ENCODE peak calls at places on chromosomes 5 and 9, in eight cellular contexts. E is Karpas-422, T is stomach, Z is HepG2, A is gastrocnemius medialis, W is colonic mucosa, K is esophagus squamous epithelium, S is fibroblast of lung. M is an unnamed sample.

GRCh38 chr5:135660826-135661555 is 82.2 kb upstream of the CXCL14 start:
- DNase-seq in A (no peak), K (no peak), W (no peak), E (no peak), Z (no peak), T (no peak), S (no peak), M (peak)

GRCh38 chr5:83222906-83223305 is 145.6 kb downstream of the XRCC4 start:
- DNase-seq in E (no peak), K (no peak), T (no peak), A (no peak), S (no peak), Z (no peak), W (no peak), M (no peak)

GRCh38 chr5:55724276-55724675 is 12.2 kb upstream of the SLC38A9 start:
- DNase-seq in W (no peak), Z (no peak), E (no peak), T (no peak), S (no peak), A (no peak), K (no peak), M (no peak)

GRCh38 chr9:126581893-126582292 is 31.8 kb upstream of the LMX1B start:
- DNase-seq in S (no peak), T (no peak), E (no peak), Z (no peak), K (no peak), W (no peak), A (no peak), M (no peak)

GRCh38 chr5:159765034-159765433 is 151.2 kb upstream of the ADRA1B start:
- DNase-seq in E (no peak), K (no peak), S (no peak), W (no peak), Z (no peak), A (no peak), T (no peak), M (no peak)

GRCh38 chr5:38569180-38569579 is 12.7 kb upstream of the LIFR start:
- DNase-seq in T (no peak), K (no peak), A (no peak), W (no peak), E (no peak), Z (no peak), S (no peak), M (no peak)

GRCh38 chr9:12880406-12881016 is 105.7 kb downstream of the LURAP1L start:
- DNase-seq in A (no peak), T (no peak), Z (no peak), W (no peak), S (peak), K (no peak), E (no peak), M (no peak)

GRCh38 chr9:2324742-2325141 is 296.8 kb upstream of the VLDLR start:
- DNase-seq in E (no peak), W (no peak), A (no peak), Z (no peak), K (no peak), T (no peak), S (no peak), M (no peak)

GRCh38 chr5:6708814-6709213 is 4.4 kb upstream of the TENT4A start:
- DNase-seq in T (no peak), K (no peak), Z (no peak), E (no peak), W (peak), A (no peak), S (no peak), M (no peak)

GRCh38 chr5:10222326-10222725 is 27.4 kb downstream of the ATPSCKMT start:
- DNase-seq in K (no peak), S (peak), A (no peak), W (no peak), E (no peak), T (no peak), Z (no peak), M (no peak)

GRCh38 chr5:107486489-107486888 is 184.2 kb downstream of the EFNA5 start:
- DNase-seq in E (no peak), Z (no peak), W (no peak), A (no peak), K (no peak), S (no peak), T (no peak), M (no peak)

GRCh38 chr9:128905964-128906363 is 14.8 kb upstream of the PHYHD1 start:
- DNase-seq in A (no peak), T (no peak), W (no peak), S (no peak), K (no peak), Z (peak), E (no peak), M (no peak)

GRCh38 chr9:136567651-136568287 is 21.9 kb upstream of the NOTCH1 start:
- DNase-seq in A (no peak), W (no peak), S (peak), T (peak), E (peak), K (no peak), Z (peak), M (peak)

GRCh38 chr5:115333164-115333563 is 36.7 kb upstream of the CCDC112 start:
- DNase-seq in S (peak), E (no peak), Z (no peak), W (no peak), T (no peak), A (no peak), K (no peak), M (no peak)

GRCh38 chr9:100472725-100473261 is at the start of gene TMEFF1:
- DNase-seq in T (peak), K (no peak), W (peak), S (no peak), A (peak), Z (peak), E (no peak), M (peak)

GRCh38 chr9:91898451-91899433 is 51.3 kb downstream of the ROR2 start:
- DNase-seq in Z (peak), A (no peak), E (peak), T (peak), W (peak), K (no peak), S (peak), M (no peak)

GRCh38 chr9:94867281-94867841 is 140.9 kb downstream of the AOPEP start:
- DNase-seq in T (peak), S (peak), A (peak), K (no peak), Z (peak), E (no peak), W (peak), M (peak)

GRCh38 chr5:174229640-174230350 is 184.3 kb downstream of the NSG2 start:
- DNase-seq in S (peak), K (no peak), Z (no peak), T (no peak), A (no peak), E (no peak), W (no peak), M (peak)

GRCh38 chr5:131229623-131230022 is 34.2 kb upstream of the CDC42SE2 start:
- DNase-seq in T (no peak), S (no peak), Z (no peak), K (no peak), W (no peak), A (no peak), E (no peak), M (no peak)

GRCh38 chr5:135891804-135892203 is 3.8 kb downstream of the IL9 start:
- DNase-seq in S (no peak), W (no peak), T (no peak), E (no peak), Z (no peak), K (no peak), A (no peak), M (no peak)

GRCh38 chr5:15388856-15389255 is 111.1 kb upstream of the FBXL7 start:
- DNase-seq in A (no peak), W (no peak), E (no peak), T (no peak), S (no peak), Z (no peak), K (no peak), M (no peak)

GRCh38 chr5:15386122-15386521 is 113.9 kb upstream of the FBXL7 start:
- DNase-seq in T (no peak), W (no peak), K (no peak), A (no peak), E (no peak), Z (no peak), S (no peak), M (no peak)

GRCh38 chr5:15393146-15393545 is 106.8 kb upstream of the FBXL7 start:
- DNase-seq in T (no peak), S (no peak), E (no peak), W (no peak), A (no peak), K (no peak), Z (no peak), M (no peak)

GRCh38 chr5:15387931-15388330 is 112.0 kb upstream of the FBXL7 start:
- DNase-seq in A (no peak), T (no peak), E (no peak), S (no peak), W (no peak), K (no peak), Z (peak), M (no peak)

GRCh38 chr5:15391648-15392392 is 108.2 kb upstream of the FBXL7 start:
- DNase-seq in E (no peak), Z (no peak), A (no peak), T (no peak), W (no peak), K (no peak), S (peak), M (no peak)
- H3K4me3 ChIP-seq in E (no peak), Z (no peak), A (no peak), T (no peak), W (no peak), K (no peak), S (peak), M (no peak)

GRCh38 chr5:172165465-172165864 is 22.6 kb downstream of the STK10 start:
- DNase-seq in E (no peak), T (no peak), A (no peak), Z (no peak), W (no peak), K (no peak), S (no peak), M (no peak)

GRCh38 chr5:172164773-172165212 is 23.2 kb downstream of the STK10 start:
- DNase-seq in E (no peak), W (no peak), K (no peak), T (no peak), Z (peak), A (no peak), S (peak), M (no peak)

GRCh38 chr5:172162348-172162747 is 25.7 kb downstream of the STK10 start:
- DNase-seq in Z (peak), W (no peak), A (no peak), E (no peak), K (no peak), S (peak), T (no peak), M (no peak)

GRCh38 chr5:172166030-172166429 is 22.0 kb downstream of the STK10 start:
- DNase-seq in A (no peak), S (no peak), T (no peak), K (no peak), Z (no peak), E (no peak), W (no peak), M (no peak)

DNA sequence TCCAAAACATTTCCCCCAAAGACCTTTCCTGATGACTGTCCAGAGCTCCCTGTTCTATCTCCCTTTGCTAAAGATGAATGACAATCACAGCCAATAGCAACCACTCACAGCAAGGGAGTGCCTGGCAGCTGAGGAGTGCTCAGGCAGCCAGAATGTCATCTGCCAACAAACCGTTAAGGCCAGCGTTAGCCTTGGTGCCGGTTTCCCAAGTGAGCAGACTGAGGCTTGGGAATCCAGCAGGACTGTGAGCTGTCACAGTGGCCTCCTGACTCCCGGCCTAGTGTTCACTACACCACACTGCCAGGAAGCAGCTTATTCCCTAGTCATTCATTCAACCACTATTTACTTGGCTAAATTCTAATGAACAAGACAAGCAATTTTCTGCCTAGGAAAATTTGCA is 24.7 kb downstream of the STK10 start:
- DNase-seq in A (peak), W (no peak), E (no peak), T (no peak), Z (no peak), K (no peak), S (no peak), M (peak)
- H3K4me3 ChIP-seq in A (no peak), W (no peak), E (no peak), T (no peak), Z (no peak), K (no peak), S (no peak), M (no peak)

GRCh38 chr9:33081128-33081851 is 4.8 kb upstream of the SMU1 start:
- DNase-seq in K (no peak), E (peak), S (peak), T (peak), W (peak), A (peak), Z (peak), M (peak)
- H3K4me3 ChIP-seq in K (peak), E (no peak), S (peak), T (no peak), W (no peak), A (no peak), Z (no peak), M (no peak)

DNA sequence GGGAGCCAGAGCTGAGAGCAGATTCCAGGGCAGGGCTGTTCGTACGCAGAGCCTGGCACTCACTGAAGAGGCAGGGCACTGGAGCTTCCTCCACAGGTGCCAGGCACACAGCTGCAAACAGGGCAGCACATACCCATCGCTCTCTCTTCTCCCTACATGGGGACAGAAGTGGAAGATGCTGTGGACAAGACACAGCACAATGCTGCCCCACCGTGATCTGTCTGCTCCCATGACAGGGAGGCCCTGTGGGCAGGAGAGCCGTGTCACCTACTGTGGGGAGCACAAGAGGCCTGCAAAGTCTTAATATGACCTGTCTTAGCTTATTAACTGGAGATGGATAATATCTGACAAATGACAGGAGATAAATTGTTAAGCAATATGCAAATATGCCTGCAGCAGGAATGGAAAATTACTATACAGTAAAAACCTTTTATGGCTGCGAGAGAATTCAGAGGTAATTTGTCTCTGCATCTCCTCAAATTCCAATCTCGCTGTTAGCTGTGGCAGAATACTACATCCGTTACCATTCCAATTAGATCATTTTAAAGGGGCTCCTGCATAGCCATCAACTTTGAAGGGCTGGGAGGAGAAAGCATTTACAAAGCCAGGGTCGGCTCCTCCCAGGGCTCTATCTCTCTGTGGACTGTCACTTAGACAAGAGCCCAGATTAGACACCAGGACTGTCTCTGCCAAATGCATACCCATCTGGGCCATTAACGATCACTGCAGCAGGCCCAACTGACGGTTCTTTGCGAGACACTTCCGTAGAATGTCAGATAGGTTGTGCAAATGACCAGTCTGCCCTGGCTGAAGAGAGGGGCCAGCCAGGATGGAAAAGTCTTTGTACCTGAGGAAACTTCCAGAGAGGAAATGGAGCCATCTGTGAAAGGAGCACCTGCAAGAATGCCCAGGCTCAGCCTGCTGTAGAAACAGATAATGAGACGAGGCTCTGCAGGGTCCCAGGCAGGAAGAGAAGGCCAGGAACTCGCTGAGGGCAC is 90.7 kb upstream of the FSTL4 start:
- DNase-seq in S (no peak), W (no peak), A (no peak), K (no peak), T (peak), E (no peak), Z (no peak), M (no peak)
- H3K4me3 ChIP-seq in S (no peak), W (no peak), A (no peak), K (no peak), T (no peak), E (no peak), Z (no peak), M (no peak)

GRCh38 chr9:71119746-71120145 is 1.7 kb downstream of the TRPM3 start:
- DNase-seq in W (no peak), Z (no peak), S (no peak), E (no peak), T (no peak), K (no peak), A (no peak), M (no peak)

GRCh38 chr9:71120439-71121247 is 778 bp downstream of the TRPM3 start:
- DNase-seq in W (no peak), Z (no peak), E (no peak), T (no peak), K (no peak), S (no peak), A (no peak), M (no peak)

GRCh38 chr9:71127301-71127700 is 5.9 kb upstream of the TRPM3 start:
- DNase-seq in W (no peak), Z (no peak), E (no peak), A (no peak), T (no peak), S (no peak), K (no peak), M (no peak)

GRCh38 chr9:71121275-71122168 is at the start of gene TRPM3:
- DNase-seq in T (no peak), A (no peak), E (no peak), S (no peak), Z (no peak), W (no peak), K (no peak), M (no peak)
- H3K4me3 ChIP-seq in T (no peak), A (no peak), E (no peak), S (no peak), Z (no peak), W (no peak), K (no peak), M (no peak)

GRCh38 chr9:114250648-114251047 is 72.2 kb upstream of the ORM1 start:
- DNase-seq in W (no peak), A (no peak), E (no peak), Z (no peak), S (no peak), K (no peak), T (no peak), M (no peak)
- H3K4me3 ChIP-seq in W (no peak), A (no peak), E (no peak), Z (no peak), S (no peak), K (no peak), T (no peak), M (no peak)

DNA sequence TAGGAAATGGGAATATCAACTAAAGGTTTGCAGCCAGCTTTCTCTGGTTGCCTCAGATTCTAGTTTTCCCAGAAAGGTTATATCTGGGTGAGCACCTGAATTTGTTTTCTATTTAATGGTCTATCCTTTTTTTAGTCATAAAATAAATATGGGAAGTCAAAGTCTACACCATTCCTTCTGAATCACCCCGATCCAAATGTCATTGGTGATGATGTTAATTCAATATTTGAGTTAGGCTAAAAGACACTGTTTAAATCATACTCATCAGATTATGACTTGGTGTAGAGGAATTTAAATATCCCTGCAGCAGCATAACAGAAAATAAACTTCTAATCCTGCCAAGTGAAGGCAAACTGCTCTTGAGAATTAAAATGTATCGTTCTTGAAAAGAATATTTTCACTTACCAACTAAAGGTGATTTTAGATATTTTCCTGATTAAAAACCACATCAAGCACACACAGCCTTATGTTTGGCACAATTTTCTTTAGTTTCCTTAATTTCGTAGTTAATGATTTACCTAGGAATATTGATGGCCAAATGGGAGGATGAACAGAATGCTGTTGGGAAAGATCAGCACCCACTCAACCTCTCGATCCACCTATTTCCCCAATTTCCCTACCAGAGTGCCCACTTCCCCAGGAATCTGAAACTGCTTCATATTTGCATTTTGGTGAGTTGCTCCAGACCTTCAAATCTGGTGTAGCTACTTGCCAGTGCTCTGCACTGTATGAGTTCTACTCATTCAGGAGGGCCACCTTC is 103.1 kb upstream of the TSLP start:
- DNase-seq in A (no peak), K (no peak), T (no peak), S (no peak), Z (no peak), W (no peak), E (no peak), M (no peak)
- H3K4me3 ChIP-seq in A (no peak), K (no peak), T (no peak), S (no peak), Z (no peak), W (no peak), E (no peak), M (no peak)

M was measured in MG63.